ENCODE peak calls at places on chromosomes 3 and 15, in four cellular contexts. One of them, this sample, is unnamed.

GRCh38 chr3:197878427-197878826 is 71.6 kb upstream of the RPL35A start:
- DNase-seq in K562: no peak
- DNase-seq in GM12878: peak
- DNase-seq in HL-60: peak
- DNase-seq in this sample: no peak

GRCh38 chr3:18258492-18258891 is 166.6 kb downstream of the SATB1 start:
- DNase-seq in HL-60: no peak
- DNase-seq in K562: no peak
- DNase-seq in GM12878: no peak
- DNase-seq in this sample: no peak

GRCh38 chr3:37543692-37544091 is 318.0 kb upstream of the CTDSPL start:
- DNase-seq in HL-60: no peak
- DNase-seq in GM12878: no peak
- DNase-seq in K562: no peak
- DNase-seq in this sample: no peak

GRCh38 chr15:66617137-66618090 is 51.6 kb upstream of the LCTL start:
- DNase-seq in GM12878: no peak
- DNase-seq in HL-60: peak
- DNase-seq in K562: no peak
- DNase-seq in this sample: no peak

GRCh38 chr3:125058959-125059358 is 3.2 kb upstream of the HEG1 start:
- DNase-seq in HL-60: no peak
- DNase-seq in GM12878: no peak
- DNase-seq in K562: no peak
- DNase-seq in this sample: no peak

GRCh38 chr15:101296418-101297405 is 1.7 kb upstream of the SNRPA1 start:
- DNase-seq in HL-60: no peak
- DNase-seq in GM12878: no peak
- DNase-seq in K562: no peak
- DNase-seq in this sample: no peak

GRCh38 chr15:78641876-78642275 is 866 bp upstream of the CHRNB4 start:
- DNase-seq in K562: no peak
- DNase-seq in HL-60: no peak
- DNase-seq in GM12878: no peak
- DNase-seq in this sample: no peak

GRCh38 chr15:48462688-48463087 is 131.5 kb downstream of the DUT start:
- DNase-seq in GM12878: no peak
- DNase-seq in K562: no peak
- DNase-seq in HL-60: no peak
- DNase-seq in this sample: no peak

GRCh38 chr3:87298111-87298718 is 21.8 kb upstream of the POU1F1 start:
- DNase-seq in GM12878: no peak
- DNase-seq in HL-60: no peak
- DNase-seq in K562: peak
- DNase-seq in this sample: peak

GRCh38 chr3:189839576-189839975 is 208.4 kb downstream of the TP63 start:
- DNase-seq in K562: peak
- DNase-seq in GM12878: no peak
- DNase-seq in HL-60: peak
- DNase-seq in this sample: no peak

GRCh38 chr15:86063328-86064180 is 16.1 kb upstream of the AGBL1 start:
- DNase-seq in HL-60: no peak
- DNase-seq in GM12878: no peak
- DNase-seq in K562: no peak
- DNase-seq in this sample: no peak

GRCh38 chr15:64975390-64975789 is 14.3 kb downstream of the SPG21 start:
- DNase-seq in K562: no peak
- DNase-seq in HL-60: no peak
- DNase-seq in GM12878: no peak
- DNase-seq in this sample: no peak

DNA sequence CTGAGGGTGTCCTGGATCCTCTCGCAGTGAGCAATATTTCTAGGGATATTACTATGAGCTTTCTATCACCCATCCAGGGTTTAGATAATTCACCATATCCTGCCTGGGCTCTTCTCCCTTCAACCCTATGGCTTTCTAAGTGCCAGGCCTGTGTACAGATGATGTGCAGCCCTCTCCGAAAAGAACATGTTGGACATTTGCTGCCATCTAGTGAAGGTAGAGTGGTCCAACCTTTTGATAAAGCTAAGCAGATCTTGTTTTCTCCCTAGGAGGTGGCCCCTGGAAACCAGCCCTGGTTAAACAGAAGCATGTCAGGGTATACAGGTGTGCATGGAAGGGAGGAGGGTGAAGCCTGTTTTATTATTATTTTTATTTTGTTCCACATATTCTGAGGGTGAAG is 27.9 kb upstream of the SCN10A start:
- DNase-seq in K562: peak
- DNase-seq in HL-60: no peak
- DNase-seq in GM12878: no peak
- DNase-seq in this sample: no peak
- TF ChIP-seq SPI1 in K562: no peak
- TF ChIP-seq SPI1 in HL-60: no peak
- TF ChIP-seq SPI1 in GM12878: no peak
- TF ChIP-seq SPI1 in this sample: no peak

DNA sequence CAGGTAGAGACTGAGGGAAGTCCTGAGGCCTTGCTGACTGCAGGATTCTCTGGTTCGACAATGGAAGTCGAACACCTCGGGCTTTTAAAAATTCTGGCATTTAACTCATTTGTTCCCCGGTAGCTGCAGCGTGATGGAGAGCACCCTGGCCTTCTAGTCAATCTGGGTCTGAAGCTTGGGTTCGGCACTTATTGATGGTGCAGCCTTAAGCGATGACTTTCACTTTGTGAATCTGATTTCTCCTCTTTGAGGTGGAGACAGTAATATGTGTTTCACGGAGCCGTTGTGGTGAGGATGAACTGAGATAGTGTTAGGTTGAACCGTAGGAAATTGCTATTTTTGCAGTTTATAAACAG is 621 bp upstream of the PARP6 start:
- DNase-seq in HL-60: no peak
- DNase-seq in GM12878: no peak
- DNase-seq in K562: no peak
- DNase-seq in this sample: no peak
- TF ChIP-seq POLR2AphosphoS5 in HL-60: no peak
- TF ChIP-seq POLR2AphosphoS5 in GM12878: no peak
- TF ChIP-seq POLR2AphosphoS5 in K562: no peak
- TF ChIP-seq POLR2AphosphoS5 in this sample: no peak

DNA sequence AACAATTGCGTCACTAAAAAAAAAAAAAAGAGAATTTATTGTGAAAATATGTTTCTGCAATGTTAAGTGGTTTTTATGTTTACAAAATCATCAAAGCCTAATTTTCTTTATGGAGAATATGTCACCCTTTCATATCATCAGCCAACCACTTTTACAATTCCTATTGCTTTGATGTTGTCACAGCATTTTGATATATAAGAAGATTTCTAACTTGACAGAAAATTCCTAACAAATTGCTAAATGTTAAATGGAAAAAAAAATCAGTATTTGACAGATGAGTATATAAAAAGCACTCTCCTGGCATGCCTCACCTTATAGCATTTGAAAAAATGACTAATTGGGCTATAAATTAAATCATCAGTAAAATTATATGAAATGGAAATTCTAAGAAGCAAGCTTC is 1457.3 kb upstream of the ALCAM start:
- DNase-seq in K562: no peak
- DNase-seq in GM12878: no peak
- DNase-seq in HL-60: no peak
- DNase-seq in this sample: no peak
- TF ChIP-seq SPI1 in K562: no peak
- TF ChIP-seq SPI1 in GM12878: no peak
- TF ChIP-seq SPI1 in HL-60: no peak
- TF ChIP-seq SPI1 in this sample: no peak

GRCh38 chr15:68818088-68818670 is 2.5 kb downstream of the ANP32A start:
- DNase-seq in K562: peak
- DNase-seq in HL-60: peak
- DNase-seq in GM12878: no peak
- DNase-seq in this sample: no peak
- TF ChIP-seq POLR2AphosphoS5 in K562: peak
- TF ChIP-seq POLR2AphosphoS5 in HL-60: peak
- TF ChIP-seq POLR2AphosphoS5 in GM12878: peak
- TF ChIP-seq POLR2AphosphoS5 in this sample: peak

This sample was measured in GM12891.